ENCODE peak calls at places on chromosomes 5 and 9, in seven cellular contexts. One of them, this sample, is unnamed.

GRCh38 chr9:130779153-130779855 is 55.8 kb upstream of the ABL1 start:
- DNase-seq in adrenal gland: no peak
- DNase-seq in type B pancreatic cell: no peak
- DNase-seq in colonic mucosa: no peak
- DNase-seq in tibial artery: no peak
- DNase-seq in pancreas: no peak
- DNase-seq in neural crest cell: no peak
- DNase-seq in this sample: no peak

GRCh38 chr5:125298258-125298657 is 551.8 kb upstream of the ZNF608 start:
- DNase-seq in adrenal gland: no peak
- DNase-seq in type B pancreatic cell: no peak
- DNase-seq in colonic mucosa: no peak
- DNase-seq in tibial artery: no peak
- DNase-seq in pancreas: no peak
- DNase-seq in neural crest cell: no peak
- DNase-seq in this sample: no peak

GRCh38 chr9:26974927-26975326 is 18.7 kb downstream of the IFT74 start:
- DNase-seq in adrenal gland: no peak
- DNase-seq in type B pancreatic cell: no peak
- DNase-seq in colonic mucosa: no peak
- DNase-seq in tibial artery: no peak
- DNase-seq in pancreas: no peak
- DNase-seq in neural crest cell: no peak
- DNase-seq in this sample: no peak

GRCh38 chr9:81902191-81902590 is 26.0 kb upstream of the SPATA31D4 start:
- DNase-seq in adrenal gland: no peak
- DNase-seq in type B pancreatic cell: no peak
- DNase-seq in colonic mucosa: no peak
- DNase-seq in tibial artery: no peak
- DNase-seq in pancreas: no peak
- DNase-seq in neural crest cell: no peak
- DNase-seq in this sample: no peak

GRCh38 chr9:75001719-75002421 is 26.2 kb downstream of the CARNMT1 start:
- DNase-seq in adrenal gland: peak
- DNase-seq in type B pancreatic cell: no peak
- DNase-seq in colonic mucosa: peak
- DNase-seq in tibial artery: no peak
- DNase-seq in pancreas: no peak
- DNase-seq in neural crest cell: no peak
- DNase-seq in this sample: no peak

GRCh38 chr5:41156739-41157138 is 56.6 kb downstream of the C6 start:
- DNase-seq in adrenal gland: no peak
- DNase-seq in type B pancreatic cell: no peak
- DNase-seq in colonic mucosa: no peak
- DNase-seq in tibial artery: no peak
- DNase-seq in pancreas: no peak
- DNase-seq in neural crest cell: no peak
- DNase-seq in this sample: no peak

GRCh38 chr5:143893638-143894037 is 81.7 kb downstream of the HMHB1 start:
- DNase-seq in adrenal gland: no peak
- DNase-seq in type B pancreatic cell: no peak
- DNase-seq in colonic mucosa: no peak
- DNase-seq in tibial artery: no peak
- DNase-seq in pancreas: no peak
- DNase-seq in neural crest cell: no peak
- DNase-seq in this sample: no peak

GRCh38 chr5:141598389-141599360 is 20.1 kb downstream of the DIAPH1 start:
- DNase-seq in adrenal gland: no peak
- DNase-seq in type B pancreatic cell: no peak
- DNase-seq in colonic mucosa: no peak
- DNase-seq in tibial artery: no peak
- DNase-seq in pancreas: no peak
- DNase-seq in neural crest cell: no peak
- DNase-seq in this sample: no peak

GRCh38 chr5:83914662-83915418 is 194.2 kb upstream of the HAPLN1 start:
- DNase-seq in adrenal gland: no peak
- DNase-seq in type B pancreatic cell: no peak
- DNase-seq in colonic mucosa: no peak
- DNase-seq in tibial artery: no peak
- DNase-seq in pancreas: no peak
- DNase-seq in neural crest cell: no peak
- DNase-seq in this sample: no peak

GRCh38 chr5:169876376-169876775 is 103.9 kb downstream of the INSYN2B start:
- DNase-seq in adrenal gland: no peak
- DNase-seq in type B pancreatic cell: no peak
- DNase-seq in colonic mucosa: no peak
- DNase-seq in tibial artery: no peak
- DNase-seq in pancreas: no peak
- DNase-seq in neural crest cell: no peak
- DNase-seq in this sample: no peak

GRCh38 chr9:80797841-80798688 is 891.3 kb downstream of the TLE1 start:
- DNase-seq in adrenal gland: no peak
- DNase-seq in type B pancreatic cell: no peak
- DNase-seq in colonic mucosa: peak
- DNase-seq in tibial artery: no peak
- DNase-seq in pancreas: no peak
- DNase-seq in neural crest cell: no peak
- DNase-seq in this sample: no peak

GRCh38 chr9:79565245-79565644 is 6.5 kb upstream of the TLE4 start:
- DNase-seq in adrenal gland: no peak
- DNase-seq in type B pancreatic cell: no peak
- DNase-seq in colonic mucosa: no peak
- DNase-seq in tibial artery: no peak
- DNase-seq in pancreas: no peak
- DNase-seq in neural crest cell: no peak
- DNase-seq in this sample: no peak

GRCh38 chr9:16121593-16121992 is 568.8 kb downstream of the CCDC171 start:
- DNase-seq in adrenal gland: no peak
- DNase-seq in type B pancreatic cell: no peak
- DNase-seq in colonic mucosa: no peak
- DNase-seq in tibial artery: no peak
- DNase-seq in pancreas: no peak
- DNase-seq in neural crest cell: no peak
- DNase-seq in this sample: no peak

GRCh38 chr5:109409061-109409843 is 522 bp downstream of the PJA2 start:
- DNase-seq in adrenal gland: peak
- DNase-seq in type B pancreatic cell: peak
- DNase-seq in colonic mucosa: peak
- DNase-seq in tibial artery: peak
- DNase-seq in pancreas: peak
- DNase-seq in neural crest cell: peak
- DNase-seq in this sample: peak

GRCh38 chr5:109411175-109411514 is 1.4 kb upstream of the PJA2 start:
- DNase-seq in adrenal gland: no peak
- DNase-seq in type B pancreatic cell: no peak
- DNase-seq in colonic mucosa: no peak
- DNase-seq in tibial artery: no peak
- DNase-seq in pancreas: no peak
- DNase-seq in neural crest cell: no peak
- DNase-seq in this sample: no peak

GRCh38 chr5:109410389-109411174 is 808 bp upstream of the PJA2 start:
- DNase-seq in adrenal gland: peak
- DNase-seq in type B pancreatic cell: peak
- DNase-seq in colonic mucosa: peak
- DNase-seq in tibial artery: peak
- DNase-seq in pancreas: peak
- DNase-seq in neural crest cell: peak
- DNase-seq in this sample: peak

GRCh38 chr5:109411627-109412026 is 1.9 kb upstream of the PJA2 start:
- DNase-seq in adrenal gland: no peak
- DNase-seq in type B pancreatic cell: no peak
- DNase-seq in colonic mucosa: no peak
- DNase-seq in tibial artery: no peak
- DNase-seq in pancreas: no peak
- DNase-seq in neural crest cell: no peak
- DNase-seq in this sample: no peak

GRCh38 chr5:109409844-109410388 is at the start of gene PJA2:
- DNase-seq in adrenal gland: peak
- DNase-seq in type B pancreatic cell: peak
- DNase-seq in colonic mucosa: peak
- DNase-seq in tibial artery: peak
- DNase-seq in pancreas: peak
- DNase-seq in neural crest cell: peak
- DNase-seq in this sample: peak
- TF ChIP-seq CTCF in adrenal gland: peak
- TF ChIP-seq CTCF in type B pancreatic cell: peak
- TF ChIP-seq CTCF in colonic mucosa: peak
- TF ChIP-seq CTCF in tibial artery: peak
- TF ChIP-seq CTCF in pancreas: peak
- TF ChIP-seq CTCF in neural crest cell: peak
- TF ChIP-seq CTCF in this sample: peak

DNA sequence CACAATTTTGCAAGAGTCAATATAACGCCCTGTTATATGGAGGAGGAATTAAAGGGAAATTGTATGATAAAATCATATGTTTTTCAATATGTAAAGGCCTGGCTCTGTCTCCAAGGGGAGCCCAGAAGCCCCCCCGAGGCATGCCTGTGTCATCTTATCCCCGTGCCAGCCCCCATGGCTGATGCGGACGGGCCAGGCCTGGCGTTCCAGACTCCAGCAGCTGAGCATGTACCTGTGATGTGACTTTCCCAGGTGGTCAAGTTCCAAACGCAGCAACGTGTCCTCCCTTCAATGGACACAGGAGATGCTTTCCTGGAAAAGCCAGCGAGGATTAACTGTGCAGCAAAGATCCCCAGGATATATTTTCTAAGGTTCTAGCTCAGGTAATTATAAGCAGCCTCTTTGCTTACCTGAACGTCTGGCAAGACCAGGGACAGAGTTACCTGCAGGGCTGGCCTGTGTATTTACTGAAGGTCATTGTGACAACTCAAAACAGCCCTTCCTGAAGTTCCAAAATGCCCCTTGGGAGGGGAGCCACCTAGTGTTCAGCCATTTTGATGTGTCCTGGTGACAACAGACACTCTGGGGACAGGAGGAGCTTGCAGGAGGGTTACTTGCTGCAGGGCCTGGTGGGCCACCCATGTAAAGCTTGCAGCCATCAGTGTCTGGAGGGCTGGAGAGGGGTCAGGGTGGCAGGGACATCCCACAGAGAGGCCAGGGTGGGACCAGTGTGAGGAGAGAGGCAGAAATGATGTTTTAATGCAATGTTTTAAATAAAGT is 53.3 kb upstream of the RNU6ATAC start:
- DNase-seq in adrenal gland: no peak
- DNase-seq in type B pancreatic cell: no peak
- DNase-seq in colonic mucosa: no peak
- DNase-seq in tibial artery: no peak
- DNase-seq in pancreas: no peak
- DNase-seq in neural crest cell: no peak
- DNase-seq in this sample: no peak
- TF ChIP-seq CTCF in adrenal gland: no peak
- TF ChIP-seq CTCF in type B pancreatic cell: no peak
- TF ChIP-seq CTCF in colonic mucosa: no peak
- TF ChIP-seq CTCF in tibial artery: no peak
- TF ChIP-seq CTCF in pancreas: no peak
- TF ChIP-seq CTCF in neural crest cell: no peak
- TF ChIP-seq CTCF in this sample: no peak

DNA sequence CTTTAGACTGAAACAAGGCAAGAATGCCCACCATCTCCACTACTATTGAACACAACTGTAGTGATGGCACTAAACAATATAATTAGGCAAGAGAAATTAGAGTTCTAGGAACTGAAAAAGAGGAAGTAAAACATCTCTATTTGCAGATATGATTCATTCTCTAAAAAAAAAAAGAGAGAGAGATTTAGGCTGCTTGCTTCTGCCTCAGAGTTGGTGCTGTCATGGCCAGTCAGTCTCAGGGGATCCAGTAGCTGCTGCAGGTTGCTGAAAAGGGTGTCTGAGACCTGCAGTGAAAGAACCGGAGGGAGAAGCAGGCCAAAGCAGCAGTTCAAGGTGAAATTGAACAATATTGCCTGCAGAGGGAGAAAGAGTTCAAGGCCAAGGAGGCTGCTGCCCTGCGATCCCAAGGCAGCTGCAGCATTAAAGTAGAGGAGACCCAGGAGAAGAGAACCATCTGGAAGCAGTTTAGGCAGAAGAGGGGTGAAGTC is 72.5 kb downstream of the AP3B1 start:
- DNase-seq in adrenal gland: peak
- DNase-seq in type B pancreatic cell: no peak
- DNase-seq in colonic mucosa: no peak
- DNase-seq in tibial artery: no peak
- DNase-seq in pancreas: no peak
- DNase-seq in neural crest cell: no peak
- DNase-seq in this sample: peak
- TF ChIP-seq CTCF in adrenal gland: no peak
- TF ChIP-seq CTCF in type B pancreatic cell: no peak
- TF ChIP-seq CTCF in colonic mucosa: no peak
- TF ChIP-seq CTCF in tibial artery: no peak
- TF ChIP-seq CTCF in pancreas: no peak
- TF ChIP-seq CTCF in neural crest cell: peak
- TF ChIP-seq CTCF in this sample: peak

GRCh38 chr5:73783823-73784222 is 157.8 kb downstream of the ARHGEF28 start:
- DNase-seq in adrenal gland: no peak
- DNase-seq in type B pancreatic cell: no peak
- DNase-seq in colonic mucosa: no peak
- DNase-seq in tibial artery: no peak
- DNase-seq in pancreas: no peak
- DNase-seq in neural crest cell: no peak
- DNase-seq in this sample: no peak

GRCh38 chr5:73776405-73776804 is 150.4 kb downstream of the ARHGEF28 start:
- DNase-seq in adrenal gland: peak
- DNase-seq in type B pancreatic cell: no peak
- DNase-seq in colonic mucosa: no peak
- DNase-seq in tibial artery: no peak
- DNase-seq in pancreas: no peak
- DNase-seq in neural crest cell: no peak
- DNase-seq in this sample: no peak

GRCh38 chr5:73774924-73775323 is 148.9 kb downstream of the ARHGEF28 start:
- DNase-seq in adrenal gland: no peak
- DNase-seq in type B pancreatic cell: no peak
- DNase-seq in colonic mucosa: no peak
- DNase-seq in tibial artery: no peak
- DNase-seq in pancreas: no peak
- DNase-seq in neural crest cell: no peak
- DNase-seq in this sample: no peak

GRCh38 chr5:73777192-73777591 is 151.2 kb downstream of the ARHGEF28 start:
- DNase-seq in adrenal gland: no peak
- DNase-seq in type B pancreatic cell: no peak
- DNase-seq in colonic mucosa: no peak
- DNase-seq in tibial artery: no peak
- DNase-seq in pancreas: no peak
- DNase-seq in neural crest cell: no peak
- DNase-seq in this sample: no peak

GRCh38 chr5:73780297-73781080 is 154.5 kb downstream of the ARHGEF28 start:
- DNase-seq in adrenal gland: no peak
- DNase-seq in type B pancreatic cell: no peak
- DNase-seq in colonic mucosa: peak
- DNase-seq in tibial artery: no peak
- DNase-seq in pancreas: no peak
- DNase-seq in neural crest cell: no peak
- DNase-seq in this sample: no peak
- TF ChIP-seq CTCF in adrenal gland: no peak
- TF ChIP-seq CTCF in type B pancreatic cell: no peak
- TF ChIP-seq CTCF in colonic mucosa: no peak
- TF ChIP-seq CTCF in tibial artery: no peak
- TF ChIP-seq CTCF in pancreas: no peak
- TF ChIP-seq CTCF in neural crest cell: no peak
- TF ChIP-seq CTCF in this sample: no peak

GRCh38 chr5:31196309-31196708 is 2.8 kb downstream of the CDH6 start:
- DNase-seq in adrenal gland: no peak
- DNase-seq in type B pancreatic cell: no peak
- DNase-seq in colonic mucosa: no peak
- DNase-seq in tibial artery: no peak
- DNase-seq in pancreas: no peak
- DNase-seq in neural crest cell: no peak
- DNase-seq in this sample: no peak
- TF ChIP-seq CTCF in adrenal gland: no peak
- TF ChIP-seq CTCF in type B pancreatic cell: peak
- TF ChIP-seq CTCF in colonic mucosa: no peak
- TF ChIP-seq CTCF in tibial artery: no peak
- TF ChIP-seq CTCF in pancreas: no peak
- TF ChIP-seq CTCF in neural crest cell: peak
- TF ChIP-seq CTCF in this sample: no peak